ENCODE peak calls at places on chromosomes 16 and 17, in six cellular contexts. K, G, Q, P, R and O are unnamed samples.

GRCh38 chr17:50508573-50509460 is 578 bp downstream of the MYCBPAP start:
- DNase-seq in K (no peak), G (no peak), R (no peak), Q (no peak), P (no peak), O (no peak)

GRCh38 chr17:74290340-74290739 is 16.3 kb downstream of the DNAI2 start:
- DNase-seq in R (no peak), Q (no peak), K (no peak), G (no peak), P (no peak), O (no peak)

GRCh38 chr16:680967-681745 is 946 bp downstream of the STUB1 start:
- DNase-seq in K (no peak), P (peak), R (no peak), Q (peak), G (no peak), O (no peak)

GRCh38 chr17:9904277-9905077 is 594 bp downstream of the RCVRN start:
- DNase-seq in P (no peak), K (no peak), G (no peak), R (no peak), Q (no peak), O (no peak)

GRCh38 chr16:89473791-89474414 is 16.5 kb downstream of the ANKRD11 start:
- DNase-seq in Q (no peak), G (no peak), K (no peak), P (peak), R (no peak), O (no peak)

GRCh38 chr17:20952183-20952582 is 90.6 kb downstream of the USP22 start:
- DNase-seq in Q (peak), R (no peak), K (no peak), G (no peak), P (no peak), O (no peak)

GRCh38 chr17:43092891-43093290 is 32.3 kb downstream of the BRCA1 start:
- DNase-seq in G (no peak), R (no peak), P (no peak), Q (no peak), K (no peak), O (no peak)

GRCh38 chr17:58575511-58575910 is 61.1 kb upstream of the MTMR4 start:
- DNase-seq in G (no peak), P (no peak), R (no peak), K (no peak), Q (no peak), O (no peak)

GRCh38 chr17:76681222-76682137 is 29.3 kb downstream of the MXRA7 start:
- DNase-seq in Q (peak), K (peak), G (peak), P (peak), R (no peak), O (peak)

GRCh38 chr16:56337858-56338325 is 87.5 kb downstream of the AMFR start:
- DNase-seq in Q (no peak), R (no peak), P (no peak), G (no peak), K (no peak), O (no peak)

GRCh38 chr16:56946767-56947603 is 14.8 kb upstream of the CETP start:
- DNase-seq in G (no peak), K (no peak), R (peak), P (peak), Q (no peak), O (no peak)

GRCh38 chr16:3454093-3454492 is 10.6 kb downstream of the NAA60 start:
- DNase-seq in Q (no peak), P (no peak), G (no peak), R (no peak), K (no peak), O (no peak)

GRCh38 chr17:9273334-9274118 is 252.2 kb downstream of the NTN1 start:
- DNase-seq in G (no peak), R (no peak), P (no peak), K (peak), Q (no peak), O (no peak)

GRCh38 chr17:32659419-32659842 is 172.6 kb downstream of the CDK5R1 start:
- DNase-seq in G (peak), Q (peak), K (peak), R (peak), P (peak), O (peak)

GRCh38 chr17:68381076-68381900 is 76.0 kb downstream of the WIPI1 start:
- DNase-seq in K (no peak), P (peak), Q (no peak), R (no peak), G (no peak), O (no peak)

GRCh38 chr17:39404542-39405378 is 3.3 kb upstream of the FBXL20 start:
- DNase-seq in R (no peak), Q (no peak), K (no peak), P (peak), G (no peak), O (no peak)

GRCh38 chr17:75983501-75984181 is 4.6 kb downstream of the TEN1 start:
- DNase-seq in K (no peak), R (peak), G (no peak), P (no peak), Q (no peak), O (no peak)

GRCh38 chr17:63140255-63140654 is 174.2 kb downstream of the TANC2 start:
- DNase-seq in P (peak), G (peak), R (no peak), K (peak), Q (no peak), O (no peak)

GRCh38 chr16:85715169-85716015 is 26.6 kb upstream of the GINS2 start:
- DNase-seq in P (no peak), K (no peak), Q (peak), R (no peak), G (no peak), O (no peak)

GRCh38 chr17:50905460-50905803 is 39.3 kb upstream of the TOB1 start:
- DNase-seq in Q (peak), G (no peak), K (no peak), R (no peak), P (no peak), O (no peak)

GRCh38 chr16:8919089-8919933 is 37.2 kb downstream of the LITAFD start:
- DNase-seq in G (no peak), P (peak), Q (no peak), R (no peak), K (no peak), O (no peak)

GRCh38 chr16:83579027-83579426 is 228.8 kb upstream of the HSBP1 start:
- DNase-seq in R (no peak), P (no peak), G (no peak), K (no peak), Q (no peak), O (no peak)